ENCODE peak calls at places on chromosome 9, in ten cellular contexts. D is pancreas, O is A673, G is tibial nerve, V is HepG2, T is upper lobe of right lung, Q is K562, W is psoas muscle, X is right lobe of liver, M is sigmoid colon. U is an unnamed sample. For H3K4me1, the result is how much of the 10 kb centered on the place peaks cover.

GRCh38 chr9:105673850-105674387 is 11.7 kb downstream of the TAL2 start:
- DNase-seq in W (no peak), X (no peak), Q (no peak), M (no peak), D (no peak), O (no peak), V (no peak), T (no peak), G (no peak), U (no peak)

GRCh38 chr9:91555132-91555531 is 131.5 kb upstream of the NFIL3 start:
- DNase-seq in T (no peak), X (no peak), O (no peak), W (no peak), Q (no peak), V (no peak), D (no peak), M (no peak), G (no peak), U (no peak)

GRCh38 chr9:99362317-99362716 is 140.2 kb downstream of the SEC61B start:
- DNase-seq in T (no peak), O (no peak), D (no peak), V (no peak), Q (no peak), X (no peak), M (no peak), W (no peak), G (no peak), U (no peak)

GRCh38 chr9:96874947-96875459 is 20.7 kb upstream of the ZNF782 start:
- DNase-seq in M (no peak), O (peak), T (no peak), V (peak), W (no peak), G (no peak), Q (no peak), X (no peak), D (peak), U (no peak)

GRCh38 chr9:16867571-16868311 is 2.7 kb downstream of the BNC2 start:
- DNase-seq in G (peak), D (no peak), O (no peak), T (no peak), X (no peak), M (peak), V (peak), W (peak), Q (no peak), U (no peak)

GRCh38 chr9:137648396-137648795 is 29.6 kb downstream of the EHMT1 start:
- DNase-seq in V (no peak), W (no peak), G (no peak), T (peak), X (no peak), D (no peak), O (no peak), M (no peak), Q (no peak), U (no peak)

GRCh38 chr9:121564861-121565260 is 65.2 kb upstream of the GGTA1 start:
- DNase-seq in X (no peak), D (no peak), Q (no peak), M (no peak), O (no peak), W (no peak), T (no peak), G (no peak), V (no peak), U (no peak)

GRCh38 chr9:3386753-3387152 is 139.0 kb downstream of the RFX3 start:
- DNase-seq in D (no peak), T (no peak), Q (no peak), V (no peak), O (no peak), W (no peak), X (no peak), G (no peak), M (no peak), U (no peak)

GRCh38 chr9:120351106-120351505 is 228.9 kb downstream of the CDK5RAP2 start:
- DNase-seq in D (no peak), M (no peak), W (no peak), Q (no peak), G (no peak), T (no peak), O (no peak), X (no peak), V (no peak), U (no peak)

GRCh38 chr9:27365977-27366376 is 69.0 kb upstream of the EQTN start:
- DNase-seq in D (no peak), G (no peak), Q (no peak), V (no peak), X (no peak), W (no peak), T (no peak), M (no peak), O (peak), U (no peak)

GRCh38 chr9:127742435-127743088 is 7.5 kb upstream of the TOR2A start:
- DNase-seq in W (peak), G (no peak), M (peak), V (no peak), D (peak), T (no peak), Q (peak), O (peak), X (no peak), U (no peak)

GRCh38 chr9:136055715-136056545 is 39.2 kb downstream of the NACC2 start:
- DNase-seq in O (no peak), X (peak), W (no peak), Q (no peak), M (peak), D (no peak), V (no peak), G (no peak), T (peak), U (peak)

GRCh38 chr9:93061791-93062299 is 3.3 kb downstream of the SUSD3 start:
- DNase-seq in D (no peak), V (peak), X (peak), M (no peak), O (no peak), T (no peak), W (no peak), G (no peak), Q (peak), U (no peak)

GRCh38 chr9:116789097-116789496 is 102.0 kb downstream of the TRIM32 start:
- DNase-seq in M (no peak), W (no peak), X (no peak), V (no peak), D (no peak), T (no peak), O (no peak), G (no peak), Q (no peak), U (no peak)

GRCh38 chr9:136138566-136138965 is 19.9 kb upstream of the TMEM250 start:
- DNase-seq in V (peak), G (no peak), W (no peak), D (peak), T (no peak), M (no peak), Q (peak), X (no peak), O (peak), U (no peak)

GRCh38 chr9:112890106-112891081 is at the start of gene SLC46A2:
- DNase-seq in X (peak), D (peak), M (no peak), V (no peak), O (peak), W (peak), G (no peak), T (peak), Q (no peak), U (peak)

GRCh38 chr9:89799766-89800165 is 195.0 kb downstream of the GADD45G start:
- DNase-seq in M (no peak), W (no peak), V (no peak), G (no peak), T (no peak), O (no peak), Q (no peak), D (no peak), X (no peak), U (no peak)

GRCh38 chr9:70588999-70589398 is 174.5 kb upstream of the KLF9 start:
- DNase-seq in W (no peak), Q (no peak), T (no peak), O (no peak), D (no peak), V (no peak), X (no peak), G (no peak), M (no peak), U (no peak)

GRCh38 chr9:9764821-9765220 is 848.0 kb downstream of the PTPRD start:
- DNase-seq in O (no peak), W (no peak), Q (no peak), M (no peak), T (no peak), D (no peak), X (no peak), G (no peak), V (no peak), U (no peak)

GRCh38 chr9:96150324-96151023 is 151.5 kb downstream of the HSD17B3 start:
- DNase-seq in V (no peak), X (no peak), T (no peak), G (no peak), D (no peak), W (no peak), O (no peak), M (peak), Q (no peak), U (no peak)

GRCh38 chr9:101778332-101778731 is 39.9 kb upstream of the GRIN3A start:
- DNase-seq in W (no peak), M (no peak), G (no peak), O (no peak), D (no peak), T (no peak), X (no peak), V (no peak), Q (no peak), U (no peak)

GRCh38 chr9:124015091-124015660 is 3.6 kb downstream of the LHX2 start:
- DNase-seq in G (no peak), X (no peak), O (no peak), M (no peak), V (no peak), T (peak), Q (no peak), W (no peak), D (no peak), U (no peak)

GRCh38 chr9:18985464-18985951 is 47.5 kb downstream of the SAXO1 start:
- DNase-seq in W (no peak), O (no peak), D (no peak), T (peak), Q (no peak), M (no peak), V (no peak), G (no peak), X (no peak), U (no peak)

GRCh38 chr9:115730845-115731244 is 422.7 kb upstream of the PAPPA start:
- DNase-seq in O (peak), W (no peak), D (no peak), T (no peak), Q (no peak), G (no peak), X (no peak), V (no peak), M (no peak), U (no peak)

GRCh38 chr9:97668485-97668884 is 28.7 kb downstream of the XPA start:
- DNase-seq in W (no peak), O (no peak), V (no peak), Q (no peak), D (no peak), M (no peak), T (no peak), X (no peak), G (no peak), U (no peak)

GRCh38 chr9:37903581-37903830 is 421 bp downstream of the SLC25A51 start:
- DNase-seq in D (peak), M (peak), W (peak), G (no peak), T (no peak), X (peak), O (peak), V (no peak), Q (no peak), U (no peak)

GRCh38 chr9:36140086-36141084 is 3.9 kb downstream of the GLIPR2 start:
- DNase-seq in W (no peak), Q (no peak), M (peak), D (no peak), T (no peak), X (no peak), G (no peak), O (no peak), V (no peak), U (peak)

GRCh38 chr9:134432471-134432870 is 106.2 kb downstream of the RXRA start:
- DNase-seq in T (no peak), D (no peak), O (no peak), G (no peak), Q (no peak), M (no peak), W (no peak), V (no peak), X (no peak), U (no peak)

GRCh38 chr9:113290052-113290607 is 13.0 kb downstream of the RNF183 start:
- DNase-seq in D (no peak), X (no peak), M (no peak), T (no peak), O (no peak), V (no peak), Q (no peak), G (no peak), W (no peak), U (no peak)

GRCh38 chr9:21813575-21814473 is 11.4 kb downstream of the MTAP start:
- DNase-seq in Q (no peak), O (peak), G (peak), T (no peak), X (peak), M (peak), V (peak), D (no peak), W (peak), U (no peak)

GRCh38 chr9:21812415-21812814 is 10.0 kb downstream of the MTAP start:
- DNase-seq in D (no peak), G (no peak), O (no peak), W (no peak), M (no peak), X (no peak), T (no peak), V (no peak), Q (no peak), U (no peak)

GRCh38 chr9:21810881-21811280 is 8.4 kb downstream of the MTAP start:
- DNase-seq in O (no peak), M (no peak), W (no peak), V (no peak), T (no peak), X (no peak), Q (no peak), G (no peak), D (no peak), U (no peak)

GRCh38 chr9:21811914-21812313 is 9.5 kb downstream of the MTAP start:
- DNase-seq in G (no peak), T (no peak), X (no peak), O (no peak), V (no peak), M (no peak), W (no peak), Q (no peak), D (no peak), U (no peak)

GRCh38 chr9:21812945-21813568 is 10.6 kb downstream of the MTAP start:
- DNase-seq in O (peak), Q (no peak), M (peak), V (peak), W (peak), X (peak), T (peak), D (peak), G (peak), U (peak)
- H3K4me1 ChIP-seq in O (under half), Q (under half), M (under half), V (under half), W (under half), X (under half), T (under half), D (under half), G (under half), U (under half)

GRCh38 chr9:129351058-129351641 is 173.1 kb upstream of the IER5L start:
- DNase-seq in W (no peak), D (no peak), V (no peak), Q (no peak), G (no peak), O (peak), M (no peak), T (no peak), X (no peak), U (no peak)
- H3K4me3 ChIP-seq in W (peak), D (no peak), V (no peak), Q (no peak), G (no peak), O (peak), M (no peak), T (no peak), X (no peak), U (peak)

DNA sequence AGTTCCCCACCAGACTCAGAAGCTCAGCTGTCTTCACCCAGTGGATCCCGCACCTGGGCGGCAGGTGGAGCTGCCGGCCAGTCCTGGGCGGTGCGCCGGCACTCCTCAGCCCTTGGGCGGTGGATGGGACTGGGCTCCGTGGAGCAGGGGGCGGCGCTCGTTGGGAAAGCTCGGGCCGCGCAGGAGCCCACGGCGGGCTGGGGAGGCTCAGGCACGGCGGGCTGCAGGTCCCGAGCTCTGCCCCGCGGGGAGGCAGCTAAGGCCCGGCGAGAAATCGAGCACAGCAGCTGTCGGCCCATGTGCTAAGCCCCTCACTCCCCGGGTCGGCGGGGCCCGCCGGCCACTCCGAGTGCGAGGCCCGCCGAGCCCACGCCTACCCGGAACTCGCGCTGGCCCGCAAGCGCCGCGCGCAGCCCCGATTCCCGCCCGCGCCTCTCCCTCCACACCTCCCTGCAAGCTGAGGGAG is 560.0 kb downstream of the BRINP1 start:
- DNase-seq in G (no peak), W (no peak), M (no peak), O (no peak), X (no peak), D (peak), T (peak), V (no peak), Q (no peak), U (peak)
- TF ChIP-seq CTCF in G (no peak), W (no peak), M (no peak), O (no peak), X (no peak), D (no peak), T (no peak), V (no peak), Q (no peak), U (no peak)

GRCh38 chr9:86771391-86771790 is 175.9 kb downstream of the GAS1 start:
- DNase-seq in V (no peak), W (no peak), X (no peak), M (no peak), O (no peak), Q (no peak), T (no peak), D (no peak), G (no peak), U (no peak)
- H3K4me1 ChIP-seq in V (under half), W (under half), X (under half), M (under half), O (under half), Q (under half), T (under half), D (under half), G (under half), U (under half)

GRCh38 chr9:130023147-130023787 is 19.7 kb downstream of the FNBP1 start:
- DNase-seq in Q (no peak), X (peak), W (no peak), D (no peak), M (peak), T (no peak), G (no peak), V (no peak), O (no peak), U (no peak)

GRCh38 chr9:130022566-130023146 is 20.3 kb downstream of the FNBP1 start:
- DNase-seq in T (no peak), V (no peak), G (no peak), D (no peak), Q (no peak), X (no peak), O (no peak), M (no peak), W (no peak), U (no peak)

GRCh38 chr9:130026583-130027427 is 16.2 kb downstream of the FNBP1 start:
- DNase-seq in O (no peak), Q (no peak), T (no peak), D (no peak), M (no peak), G (no peak), W (no peak), V (no peak), X (no peak), U (no peak)

GRCh38 chr9:130023994-130024596 is 18.9 kb downstream of the FNBP1 start:
- DNase-seq in M (no peak), V (no peak), W (no peak), Q (no peak), X (no peak), G (no peak), T (no peak), O (no peak), D (no peak), U (no peak)

DNA sequence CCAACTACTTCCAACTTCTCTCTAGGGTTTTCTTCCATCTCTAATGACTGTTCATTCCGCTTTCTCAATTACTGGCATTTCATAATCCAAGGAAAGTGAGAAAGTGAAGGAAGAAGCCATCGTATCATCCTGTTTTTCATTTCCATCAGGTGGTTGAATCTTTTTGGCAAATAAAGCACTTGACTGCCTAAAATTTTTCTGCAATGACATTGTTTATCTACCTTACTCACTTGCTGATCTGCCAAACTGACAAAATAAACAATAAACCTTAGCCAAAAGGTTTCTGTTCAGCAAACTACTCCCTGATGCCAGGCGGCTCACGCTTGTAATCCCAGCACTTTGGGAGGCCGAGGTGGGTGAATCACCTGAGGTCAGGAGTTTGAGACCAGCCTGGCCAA is 18.4 kb downstream of the FNBP1 start:
- DNase-seq in V (peak), O (no peak), M (no peak), G (no peak), X (peak), W (no peak), D (no peak), T (no peak), Q (no peak), U (no peak)
- H3K4me3 ChIP-seq in V (no peak), O (no peak), M (no peak), G (no peak), X (no peak), W (no peak), D (no peak), T (no peak), Q (no peak), U (no peak)

DNA sequence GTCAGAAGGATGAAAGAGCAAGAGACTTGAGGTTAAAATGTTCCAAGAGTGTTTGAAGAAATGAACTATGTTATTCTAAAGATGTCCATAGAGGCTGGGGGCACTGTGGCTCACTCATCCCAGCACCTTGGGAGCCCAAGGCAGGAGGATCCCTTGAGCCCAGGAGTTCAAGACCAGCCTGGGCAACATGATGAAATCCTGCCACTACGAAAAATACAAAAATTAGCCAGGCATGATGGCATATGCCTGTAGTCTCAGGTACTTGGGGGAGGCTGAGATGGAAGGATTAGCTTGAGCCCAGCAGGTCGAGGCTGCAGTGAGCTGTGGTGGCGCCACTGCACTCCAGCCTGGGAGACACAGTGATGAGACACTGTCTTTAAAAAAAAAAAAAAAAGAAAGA is 2.7 kb downstream of the AOPEP start:
- DNase-seq in V (no peak), W (no peak), D (no peak), O (no peak), M (no peak), Q (no peak), T (no peak), G (no peak), X (no peak), U (no peak)
- TF ChIP-seq CTCF in V (no peak), W (no peak), D (no peak), O (no peak), M (no peak), Q (peak), T (no peak), G (no peak), X (no peak), U (no peak)

GRCh38 chr9:125423964-125424363 is 162.3 kb downstream of the GAPVD1 start:
- DNase-seq in T (no peak), M (no peak), Q (no peak), V (no peak), W (no peak), G (no peak), D (no peak), O (no peak), X (no peak), U (no peak)

GRCh38 chr9:125421156-125421555 is 159.5 kb downstream of the GAPVD1 start:
- DNase-seq in Q (no peak), D (no peak), X (no peak), O (no peak), W (no peak), G (no peak), T (no peak), M (no peak), V (no peak), U (no peak)

GRCh38 chr9:125421591-125422181 is 160.1 kb downstream of the GAPVD1 start:
- DNase-seq in W (no peak), T (no peak), G (no peak), O (no peak), Q (peak), V (no peak), M (no peak), D (no peak), X (no peak), U (peak)

GRCh38 chr9:125425176-125425897 is 163.7 kb downstream of the GAPVD1 start:
- DNase-seq in T (no peak), D (no peak), X (no peak), G (no peak), O (no peak), W (no peak), Q (no peak), M (no peak), V (no peak), U (no peak)

DNA sequence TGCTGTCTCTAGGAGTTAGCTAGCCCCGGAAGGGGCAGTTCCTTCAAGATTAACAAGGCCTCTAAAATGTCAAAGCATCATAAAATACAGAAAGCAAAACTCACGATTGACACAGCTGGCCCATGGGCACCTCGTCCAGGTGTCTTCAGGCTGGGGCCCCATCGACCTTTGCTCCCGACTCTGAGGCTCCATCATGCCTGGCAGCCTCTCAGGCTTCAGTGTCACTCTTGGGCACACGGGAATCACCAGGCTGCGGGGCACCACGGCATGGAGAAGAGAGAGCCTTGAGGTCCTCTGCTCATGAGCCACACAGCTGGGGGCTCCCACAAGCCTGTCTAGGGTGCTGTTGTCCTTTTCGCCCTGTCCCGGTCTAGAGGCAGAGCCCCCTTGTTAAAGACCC is 161.2 kb downstream of the GAPVD1 start:
- DNase-seq in X (no peak), O (no peak), D (no peak), T (no peak), G (no peak), V (no peak), M (no peak), Q (no peak), W (no peak), U (no peak)
- H3K4me1 ChIP-seq in X (under half), O (under half), D (under half), T (under half), G (under half), V (half or more), M (under half), Q (under half), W (under half), U (under half)

U was measured in left lung.